ENCODE peak calls at places on chromosomes 1 and 21, in five cellular contexts. B is GM04504; Y is sigmoid colon; S is naive thymus-derived CD4-positive, alpha-beta T cell; E is bronchial epithelial cell. Q is an unnamed sample.

GRCh38 chr1:117339866-117340357 is 27.3 kb upstream of the MAN1A2 start:
- DNase-seq in Y (no peak), E (peak), S (no peak), B (peak), Q (peak)

GRCh38 chr21:18155508-18156193 is 89.0 kb upstream of the CHODL start:
- DNase-seq in B (no peak), S (no peak), E (no peak), Y (no peak), Q (no peak)

GRCh38 chr21:25396135-25396711 is 211.1 kb downstream of the MRPL39 start:
- DNase-seq in S (peak), E (no peak), B (no peak), Y (no peak), Q (no peak)

GRCh38 chr1:20849100-20849499 is 62.0 kb upstream of the HP1BP3 start:
- DNase-seq in S (no peak), E (no peak), B (no peak), Y (no peak), Q (no peak)

GRCh38 chr1:246703581-246703980 is 20.6 kb upstream of the SCCPDH start:
- DNase-seq in Y (no peak), E (no peak), B (no peak), S (no peak), Q (no peak)

GRCh38 chr1:24416666-24417391 is 1.2 kb downstream of the NIPAL3 start:
- DNase-seq in Y (no peak), S (peak), B (peak), E (peak), Q (peak)

GRCh38 chr1:54270543-54270942 is 70.6 kb downstream of the MRPL37 start:
- DNase-seq in E (no peak), S (no peak), B (no peak), Y (no peak), Q (no peak)

GRCh38 chr1:109864063-109864822 is 46.4 kb upstream of the CSF1 start:
- DNase-seq in B (peak), S (no peak), Y (no peak), E (no peak), Q (no peak)

GRCh38 chr1:2466834-2467554 is 9.1 kb upstream of the PLCH2 start:
- DNase-seq in E (no peak), S (peak), Y (no peak), B (no peak), Q (no peak)